ENCODE peak calls at places on chromosomes 6 and 20, in eight cellular contexts. B, W, L, Y, X, K, C and T are unnamed samples. For H3K4me1, the result is how much of the 10 kb centered on the place peaks cover.

GRCh38 chr6:159908535-159908934 is 17.7 kb downstream of the MAS1 start:
- DNase-seq in Y (no peak), W (peak), X (no peak), K (no peak), B (no peak), L (no peak), C (no peak), T (no peak)

GRCh38 chr20:25565578-25566157 is 19.7 kb downstream of the NINL start:
- DNase-seq in L (no peak), X (no peak), K (no peak), B (no peak), W (peak), C (no peak), Y (no peak), T (no peak)

GRCh38 chr6:95923518-95923917 is 92.3 kb upstream of the FUT9 start:
- DNase-seq in C (no peak), X (peak), L (no peak), B (peak), W (no peak), K (no peak), Y (no peak), T (no peak)

GRCh38 chr6:84356907-84357306 is 129.5 kb upstream of the CEP162 start:
- DNase-seq in Y (no peak), W (peak), C (no peak), B (no peak), L (no peak), X (no peak), K (no peak), T (no peak)

GRCh38 chr20:58905236-58905635 is 52.7 kb downstream of the GNAS start:
- DNase-seq in W (no peak), X (no peak), C (peak), K (no peak), L (no peak), Y (no peak), B (no peak), T (no peak)

GRCh38 chr6:158849899-158850806 is 31.0 kb upstream of the EZR start:
- DNase-seq in Y (no peak), B (peak), C (peak), W (peak), K (peak), X (no peak), L (no peak), T (no peak)

GRCh38 chr6:34146021-34146782 is at the start of gene GRM4:
- DNase-seq in W (no peak), K (no peak), L (no peak), C (no peak), B (no peak), Y (no peak), X (no peak), T (peak)

GRCh38 chr6:144264270-144265060 is 20.7 kb upstream of the UTRN start:
- DNase-seq in K (no peak), C (peak), X (peak), Y (no peak), B (peak), W (peak), L (no peak), T (no peak)

GRCh38 chr6:95325858-95326257 is 251.5 kb upstream of the MANEA start:
- DNase-seq in C (peak), W (no peak), L (no peak), K (no peak), Y (no peak), X (no peak), B (no peak), T (no peak)

GRCh38 chr20:21229163-21229562 is 74.0 kb upstream of the XRN2 start:
- DNase-seq in B (no peak), K (no peak), Y (no peak), C (peak), L (no peak), X (no peak), W (no peak), T (no peak)

GRCh38 chr6:109165392-109165964 is 70.2 kb downstream of the CEP57L1 start:
- DNase-seq in B (no peak), C (peak), K (peak), X (no peak), Y (peak), L (no peak), W (peak), T (no peak)

GRCh38 chr6:35259946-35260626 is 551 bp downstream of the ZNF76 start:
- DNase-seq in X (peak), Y (peak), W (peak), C (peak), K (peak), L (peak), B (peak), T (peak)

GRCh38 chr6:40755046-40755681 is 168.0 kb upstream of the LRFN2 start:
- DNase-seq in C (peak), B (no peak), L (no peak), Y (no peak), W (peak), K (no peak), X (no peak), T (no peak)

GRCh38 chr6:157715766-157716171 is 107.3 kb upstream of the SNX9 start:
- DNase-seq in B (no peak), K (peak), C (peak), Y (peak), X (no peak), W (peak), L (peak), T (no peak)

GRCh38 chr20:824916-825315 is 8.6 kb upstream of the FAM110A start:
- DNase-seq in K (peak), C (no peak), W (no peak), L (no peak), B (no peak), X (no peak), Y (no peak), T (no peak)

GRCh38 chr6:118735320-118735719 is 83.9 kb upstream of the CEP85L start:
- DNase-seq in W (peak), Y (no peak), C (no peak), B (peak), X (no peak), K (no peak), L (no peak), T (no peak)

GRCh38 chr6:4901256-4902061 is 102.4 kb downstream of the RPP40 start:
- DNase-seq in K (no peak), Y (no peak), B (no peak), C (no peak), L (no peak), X (no peak), W (no peak), T (no peak)

GRCh38 chr20:57433658-57434389 is 42.6 kb downstream of the RBM38 start:
- DNase-seq in K (no peak), B (no peak), X (no peak), W (no peak), Y (no peak), L (no peak), C (no peak), T (no peak)

GRCh38 chr6:90369024-90369519 is 72.4 kb upstream of the BACH2 start:
- DNase-seq in X (peak), W (peak), B (peak), C (peak), K (peak), Y (peak), L (peak), T (no peak)

GRCh38 chr6:139373154-139373927 is 1.1 kb downstream of the CITED2 start:
- DNase-seq in W (peak), L (peak), X (peak), C (peak), Y (peak), B (peak), K (peak), T (peak)

GRCh38 chr6:108946695-108947094 is 98.5 kb downstream of the ARMC2 start:
- DNase-seq in C (peak), B (no peak), L (no peak), W (peak), X (no peak), K (no peak), Y (peak), T (no peak)

GRCh38 chr20:36317675-36318074 is 11.5 kb downstream of the DLGAP4 start:
- DNase-seq in L (peak), K (no peak), C (no peak), X (no peak), B (no peak), W (no peak), Y (no peak), T (peak)

GRCh38 chr20:49346682-49347081 is 68.8 kb upstream of the ZNFX1 start:
- DNase-seq in W (no peak), B (peak), C (no peak), K (no peak), Y (no peak), X (no peak), L (no peak), T (no peak)

GRCh38 chr20:25669826-25670422 is 26.7 kb downstream of the ZNF337 start:
- DNase-seq in Y (no peak), B (peak), W (peak), L (no peak), C (peak), K (no peak), X (no peak), T (no peak)

GRCh38 chr6:79548310-79548709 is 11.1 kb upstream of the LCA5 start:
- DNase-seq in X (no peak), W (no peak), B (no peak), K (no peak), C (no peak), Y (no peak), L (no peak), T (no peak)

GRCh38 chr20:24382775-24383174 is 86.7 kb upstream of the SYNDIG1 start:
- DNase-seq in B (peak), X (no peak), K (no peak), L (no peak), C (no peak), Y (no peak), W (no peak), T (no peak)

GRCh38 chr20:34390769-34391447 is 27.8 kb downstream of the ITCH start:
- DNase-seq in L (peak), Y (no peak), B (peak), K (peak), W (peak), X (peak), C (peak), T (peak)

GRCh38 chr20:20303742-20304141 is 64.2 kb upstream of the INSM1 start:
- DNase-seq in Y (peak), K (peak), X (no peak), W (no peak), L (no peak), B (no peak), C (no peak), T (no peak)

GRCh38 chr6:163260111-163260895 is 154.2 kb upstream of the QKI start:
- DNase-seq in X (no peak), L (no peak), W (peak), Y (no peak), K (no peak), B (peak), C (peak), T (no peak)

GRCh38 chr20:1696521-1697209 is 39.1 kb upstream of the SIRPG start:
- DNase-seq in L (no peak), C (no peak), X (no peak), W (no peak), K (no peak), Y (no peak), B (no peak), T (no peak)

DNA sequence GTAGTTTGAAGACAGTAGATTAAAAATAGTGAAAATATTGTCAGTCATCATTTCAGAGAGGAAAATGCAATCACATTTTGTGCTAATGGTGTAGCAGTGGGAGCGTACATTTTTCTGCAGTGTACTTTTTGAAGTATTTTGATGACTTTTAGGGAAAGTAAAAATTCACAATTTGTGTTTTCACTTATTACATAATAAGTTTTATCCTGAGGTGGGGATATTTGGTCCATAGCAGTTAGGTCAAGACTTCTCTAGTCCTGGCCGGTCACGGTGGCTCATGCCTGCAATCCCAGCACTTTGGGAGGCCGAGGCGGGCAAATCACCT is 122.3 kb downstream of the SASH1 start:
- DNase-seq in L (no peak), B (no peak), X (no peak), K (no peak), Y (no peak), C (no peak), W (no peak), T (no peak)
- H3K4me1 ChIP-seq in L (under half), B (under half), X (under half), K (under half), Y (half or more), C (under half), W (under half), T (half or more)

GRCh38 chr20:32520927-32521203 is 64.3 kb downstream of the NOL4L start:
- DNase-seq in X (no peak), K (no peak), Y (no peak), B (no peak), W (no peak), L (no peak), C (no peak), T (no peak)

GRCh38 chr20:32523613-32524218 is 61.4 kb downstream of the NOL4L start:
- DNase-seq in Y (no peak), W (no peak), K (no peak), L (no peak), X (no peak), B (no peak), C (no peak), T (peak)

GRCh38 chr20:32522775-32523612 is 62.1 kb downstream of the NOL4L start:
- DNase-seq in Y (no peak), B (no peak), L (no peak), W (no peak), K (no peak), X (no peak), C (peak), T (peak)

GRCh38 chr20:32521780-32522524 is 63.2 kb downstream of the NOL4L start:
- DNase-seq in Y (peak), W (peak), L (no peak), C (peak), K (peak), X (peak), B (peak), T (peak)

DNA sequence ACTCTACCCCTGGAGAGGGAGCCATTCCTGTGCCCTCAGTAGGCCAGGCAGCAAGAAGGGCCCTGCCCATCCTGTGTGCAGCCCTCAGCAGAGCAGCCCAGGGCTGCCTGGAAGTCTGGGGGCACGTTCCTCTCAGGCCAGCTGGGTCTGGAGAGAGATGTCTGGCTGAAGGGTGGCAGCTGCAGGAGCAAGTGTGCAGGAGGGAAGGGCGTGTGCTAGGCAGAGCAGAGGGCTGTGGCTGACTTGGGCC is 62.7 kb downstream of the NOL4L start:
- DNase-seq in L (no peak), C (no peak), B (no peak), X (no peak), Y (no peak), W (no peak), K (no peak), T (peak)
- H3K27ac ChIP-seq in L (no peak), C (no peak), B (no peak), X (no peak), Y (no peak), W (no peak), K (no peak), T (no peak)

DNA sequence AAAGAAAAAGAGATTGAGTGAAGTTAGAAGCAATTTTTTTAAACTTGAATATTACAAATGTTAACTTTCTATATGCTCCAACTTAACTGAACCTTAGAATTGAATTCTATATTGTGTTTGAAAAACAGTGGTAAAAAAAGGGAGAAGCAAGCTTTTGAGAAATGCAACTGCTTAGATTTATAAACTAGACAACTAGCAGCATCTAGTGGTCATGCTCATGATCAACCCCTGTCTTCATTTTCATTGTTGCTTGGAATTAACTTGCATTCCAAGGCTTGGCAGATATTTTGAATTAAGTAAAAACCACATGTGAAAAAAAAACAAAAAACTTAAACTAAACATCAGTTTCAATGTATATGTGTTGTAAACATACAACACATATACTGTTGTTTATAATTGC is 113.1 kb downstream of the C6orf58 start:
- DNase-seq in C (peak), W (peak), X (no peak), B (peak), K (no peak), Y (no peak), L (no peak), T (no peak)
- TF ChIP-seq CTCF in C (peak), W (peak), X (peak), B (peak), K (peak), Y (peak), L (no peak), T (no peak)

GRCh38 chr6:12635375-12635774 is 81.2 kb upstream of the PHACTR1 start:
- DNase-seq in C (peak), B (no peak), Y (no peak), K (no peak), W (no peak), X (no peak), L (no peak), T (no peak)
- H3K4me1 ChIP-seq in C (under half), B (under half), Y (under half), K (under half), W (under half), X (under half), L (under half), T (under half)

DNA sequence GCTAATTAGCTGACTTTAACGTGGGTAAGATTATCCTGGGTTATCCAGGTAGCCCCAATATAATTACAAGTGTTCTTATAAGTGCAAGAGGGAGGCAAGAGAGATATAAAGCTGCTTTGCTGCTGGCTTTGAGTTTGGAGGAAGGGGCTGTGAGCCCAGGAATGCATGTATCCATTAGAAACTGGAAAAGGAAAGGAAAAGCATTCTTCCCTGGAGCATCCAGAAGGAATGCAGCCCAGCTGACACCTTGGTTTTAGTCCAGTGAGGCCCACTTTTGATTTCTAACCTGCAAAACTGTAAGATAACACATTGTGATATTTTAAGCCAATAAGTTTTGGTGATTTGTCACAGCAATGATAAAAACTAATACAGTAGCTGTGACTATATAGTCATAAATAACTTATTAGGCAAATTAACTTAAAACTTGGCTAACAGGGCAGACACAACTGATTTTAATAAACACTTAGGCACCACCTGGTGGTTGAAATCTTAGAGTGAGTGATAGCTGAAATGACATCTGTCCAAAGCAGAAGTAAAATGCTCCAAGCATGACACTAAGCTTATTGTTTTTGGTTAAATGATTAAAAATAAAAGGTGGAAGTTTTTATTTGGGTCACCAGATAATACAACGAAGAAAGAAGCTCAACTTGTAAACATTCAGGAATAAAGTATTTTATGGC is 35.6 kb downstream of the ADGRF4 start:
- DNase-seq in K (no peak), B (peak), W (peak), X (no peak), C (no peak), L (no peak), Y (no peak), T (no peak)
- H3K27ac ChIP-seq in K (no peak), B (no peak), W (no peak), X (no peak), C (no peak), L (no peak), Y (no peak), T (no peak)

DNA sequence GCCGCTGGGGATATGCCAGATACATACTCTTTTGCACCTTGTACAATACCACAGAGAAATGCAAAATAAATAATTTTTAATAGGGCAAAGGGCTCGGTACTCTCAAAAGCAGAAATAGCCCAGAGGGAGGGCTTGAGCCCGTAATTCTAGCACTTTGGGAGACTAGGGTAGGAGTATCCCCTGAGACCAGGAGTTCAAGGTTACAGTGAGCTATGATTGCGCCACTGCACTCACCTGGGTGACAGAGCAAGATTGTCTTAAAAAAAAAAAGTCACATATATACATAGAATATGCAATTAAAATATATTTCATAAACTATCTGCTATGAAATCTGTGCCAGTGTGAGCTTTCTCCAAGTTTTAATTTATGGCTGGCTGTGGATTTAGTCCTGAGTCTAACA is 818 bp upstream of the TRMT11 start:
- DNase-seq in Y (no peak), C (no peak), X (no peak), K (no peak), L (no peak), W (no peak), B (no peak), T (no peak)
- TF ChIP-seq CTCF in Y (no peak), C (no peak), X (no peak), K (no peak), L (no peak), W (no peak), B (no peak), T (no peak)

GRCh38 chr20:32477594-32478512 is 107.3 kb downstream of the NOL4L start:
- DNase-seq in X (peak), K (no peak), W (no peak), C (no peak), Y (no peak), B (no peak), L (no peak), T (no peak)

GRCh38 chr20:32474967-32475819 is 109.9 kb downstream of the NOL4L start:
- DNase-seq in C (peak), L (peak), Y (peak), K (peak), W (peak), B (no peak), X (peak), T (peak)

GRCh38 chr20:32479012-32479411 is 106.1 kb downstream of the NOL4L start:
- DNase-seq in W (no peak), Y (no peak), X (no peak), L (no peak), C (no peak), K (no peak), B (no peak), T (no peak)

GRCh38 chr20:32478576-32478975 is 106.6 kb downstream of the NOL4L start:
- DNase-seq in K (no peak), C (no peak), X (no peak), Y (no peak), W (no peak), L (no peak), B (no peak), T (no peak)

GRCh38 chr20:32476684-32477593 is 108.2 kb downstream of the NOL4L start:
- DNase-seq in B (no peak), X (peak), L (no peak), K (no peak), C (no peak), W (no peak), Y (no peak), T (peak)
- H3K4me1 ChIP-seq in B (under half), X (half or more), L (half or more), K (under half), C (under half), W (half or more), Y (half or more), T (half or more)